ENCODE peak calls at places on chromosomes 3 and 15, in seven cellular contexts. T is A549, K is endothelial cell, F is choroid plexus epithelial cell, X is heart left ventricle, O is GM12865, U is GM10248. E is an unnamed sample.

GRCh38 chr15:81948751-81949150 is 97.1 kb downstream of the MEX3B start:
- DNase-seq in T (no peak), K (no peak), F (no peak), X (no peak), O (peak; percentile 56), U (no peak), E (no peak)

GRCh38 chr3:45642731-45643152 is 46.5 kb upstream of the SACM1L start:
- DNase-seq in T (no peak), K (no peak), F (peak; percentile 71), X (no peak), O (no peak), U (no peak), E (no peak)

GRCh38 chr15:35624881-35625280 is 78.9 kb upstream of the DPH6 start:
- DNase-seq in T (no peak), K (no peak), F (peak; percentile 97), X (no peak), O (no peak), U (no peak), E (no peak)

GRCh38 chr15:70497661-70498060 is 265.7 kb downstream of the UACA start:
- DNase-seq in T (no peak), K (no peak), F (no peak), X (no peak), O (no peak), U (no peak), E (no peak)

GRCh38 chr3:23876901-23877300 is 39.9 kb downstream of the NKIRAS1 start:
- DNase-seq in T (no peak), K (no peak), F (no peak), X (no peak), O (no peak), U (no peak), E (no peak)

GRCh38 chr3:32143849-32144757 is 37.7 kb downstream of the GPD1L start:
- DNase-seq in T (peak; percentile 62), K (peak; percentile 67), F (peak; percentile 96), X (peak; percentile 45), O (peak; percentile 72), U (peak; percentile 58), E (peak; percentile 76)

GRCh38 chr3:149473314-149473990 is 1.0 kb upstream of the TM4SF4 start:
- DNase-seq in T (peak; percentile 87), K (no peak), F (peak; percentile 82), X (no peak), O (no peak), U (no peak), E (peak; percentile 93)

GRCh38 chr3:29356062-29356461 is 75.2 kb downstream of the RBMS3 start:
- DNase-seq in T (no peak), K (no peak), F (no peak), X (no peak), O (no peak), U (no peak), E (no peak)

GRCh38 chr3:125107861-125108567 is 52.2 kb upstream of the HEG1 start:
- DNase-seq in T (no peak), K (no peak), F (peak; percentile 84), X (no peak), O (peak; percentile 88), U (peak; percentile 71), E (no peak)

GRCh38 chr15:86347245-86347644 is 267.6 kb downstream of the AGBL1 start:
- DNase-seq in T (no peak), K (no peak), F (no peak), X (no peak), O (no peak), U (no peak), E (no peak)

GRCh38 chr3:180036678-180037455 is at the start of gene PEX5L:
- DNase-seq in T (no peak), K (peak; percentile 92), F (peak; percentile 42), X (peak; percentile 27), O (peak; percentile 70), U (peak; percentile 73), E (no peak)

GRCh38 chr3:104279617-104280016 is 1087.1 kb upstream of the ALCAM start:
- DNase-seq in T (no peak), K (no peak), F (peak; percentile 79), X (no peak), O (no peak), U (no peak), E (no peak)

GRCh38 chr3:195256639-195257453 is 14.1 kb downstream of the XXYLT1 start:
- DNase-seq in T (no peak), K (no peak), F (no peak), X (no peak), O (no peak), U (peak; percentile 11), E (no peak)

GRCh38 chr3:38548154-38548931 is 52.2 kb downstream of the EXOG start:
- DNase-seq in T (no peak), K (no peak), F (no peak), X (no peak), O (no peak), U (no peak), E (peak; percentile 18)

GRCh38 chr3:155553800-155554199 is 191.1 kb downstream of the PLCH1 start:
- DNase-seq in T (no peak), K (no peak), F (no peak), X (no peak), O (peak; percentile 19), U (peak; percentile 11), E (peak; percentile 62)

GRCh38 chr3:49876567-49876966 is 6.9 kb upstream of the CAMKV start:
- DNase-seq in T (no peak), K (no peak), F (no peak), X (no peak), O (no peak), U (no peak), E (no peak)

GRCh38 chr15:101026686-101027272 is 107.6 kb downstream of the LRRK1 start:
- DNase-seq in T (no peak), K (no peak), F (no peak), X (no peak), O (no peak), U (no peak), E (no peak)

GRCh38 chr3:116474356-116475200 is 29.3 kb upstream of the LSAMP start:
- DNase-seq in T (no peak), K (no peak), F (no peak), X (no peak), O (no peak), U (no peak), E (no peak)

GRCh38 chr3:171044828-171045793 is 18.6 kb upstream of the SLC2A2 start:
- DNase-seq in T (peak; percentile 5), K (no peak), F (peak; percentile 97), X (no peak), O (no peak), U (no peak), E (peak; percentile 30)

GRCh38 chr3:160192310-160192709 is 32.9 kb upstream of the C3orf80 start:
- DNase-seq in T (no peak), K (no peak), F (no peak), X (no peak), O (no peak), U (no peak), E (no peak)

DNA sequence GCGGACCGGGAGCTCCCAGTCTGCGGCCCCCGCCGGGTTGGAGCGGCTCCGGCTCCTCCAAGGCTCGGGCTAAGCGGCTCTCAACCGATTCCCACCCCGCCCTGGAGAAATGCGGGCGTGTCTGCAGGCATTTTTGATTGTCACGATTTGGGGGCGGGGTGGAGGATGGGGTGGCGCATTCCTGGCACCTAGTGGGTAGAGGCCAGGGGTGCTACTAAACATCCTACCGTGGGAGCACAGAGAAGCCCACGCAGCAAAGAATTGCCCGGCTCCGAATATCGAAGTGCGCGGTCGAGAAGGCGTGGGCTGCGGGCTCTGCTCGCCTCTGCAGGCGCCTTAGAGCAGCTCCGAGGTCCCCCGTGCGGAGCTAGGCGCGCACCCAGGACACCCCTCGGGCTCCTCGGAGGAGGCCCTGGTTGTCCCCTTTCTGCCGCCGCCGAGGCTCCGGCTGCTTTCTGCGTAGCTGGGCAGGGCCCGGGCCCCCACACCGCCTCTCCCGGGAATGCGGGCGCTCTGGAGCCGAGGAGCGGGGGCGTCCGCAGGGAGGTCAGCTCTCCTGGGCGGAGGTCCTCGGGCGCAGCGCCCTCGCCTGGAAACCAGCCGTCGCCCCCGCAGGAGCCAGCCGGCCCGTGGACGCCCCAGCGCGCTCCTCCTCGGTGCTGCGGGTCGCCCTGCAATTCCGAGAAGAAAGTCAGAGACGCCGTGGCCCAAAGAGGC is 16.5 kb upstream of the LAMP3 start:
- DNase-seq in T (peak; percentile 36), K (peak; percentile 56), F (peak; percentile 47), X (peak; percentile 35), O (peak; percentile 32), U (peak; percentile 69), E (peak; percentile 75)
- TF ChIP-seq CTCF in T (peak; percentile 21), K (no peak), F (no peak), X (no peak), O (peak; percentile 17), U (peak; percentile 54), E (no peak)

DNA sequence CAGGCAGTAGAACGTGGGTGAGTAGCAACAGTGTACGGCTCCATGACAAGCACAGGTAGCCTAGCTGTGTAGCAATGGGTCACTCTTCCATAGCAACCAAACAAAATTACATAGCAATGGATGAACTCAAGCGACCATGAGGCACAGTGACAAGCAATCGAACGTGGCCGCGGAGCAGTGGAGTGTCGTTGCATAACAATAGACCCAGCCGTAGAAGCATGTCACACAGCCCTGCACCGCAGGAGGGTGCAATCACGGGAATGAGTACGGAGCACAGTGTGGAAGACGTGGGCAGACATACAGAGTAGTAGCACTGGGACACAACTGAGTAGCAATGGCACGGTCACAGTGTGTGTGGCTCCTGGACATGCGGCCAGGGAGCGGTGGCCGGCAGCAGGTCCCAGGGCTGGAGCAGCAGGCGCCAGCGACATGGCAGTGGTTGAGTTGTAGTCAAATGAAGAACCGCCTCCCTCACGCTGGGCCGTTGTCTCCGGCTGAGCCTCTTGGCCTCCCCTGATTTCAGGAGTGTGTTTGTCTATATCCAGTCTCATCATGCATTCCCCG is 64.0 kb downstream of the CCDC33 start:
- DNase-seq in T (no peak), K (no peak), F (no peak), X (no peak), O (no peak), U (no peak), E (no peak)
- TF ChIP-seq CTCF in T (no peak), K (no peak), F (no peak), X (no peak), O (no peak), U (no peak), E (no peak)

GRCh38 chr3:187974857-187975257 is 179.1 kb upstream of the LPP start:
- DNase-seq in T (no peak), K (no peak), F (no peak), X (no peak), O (no peak), U (no peak), E (no peak)
- TF ChIP-seq CTCF in T (no peak), K (no peak), F (peak; percentile 28), X (no peak), O (no peak), U (peak; percentile 1), E (no peak)

DNA sequence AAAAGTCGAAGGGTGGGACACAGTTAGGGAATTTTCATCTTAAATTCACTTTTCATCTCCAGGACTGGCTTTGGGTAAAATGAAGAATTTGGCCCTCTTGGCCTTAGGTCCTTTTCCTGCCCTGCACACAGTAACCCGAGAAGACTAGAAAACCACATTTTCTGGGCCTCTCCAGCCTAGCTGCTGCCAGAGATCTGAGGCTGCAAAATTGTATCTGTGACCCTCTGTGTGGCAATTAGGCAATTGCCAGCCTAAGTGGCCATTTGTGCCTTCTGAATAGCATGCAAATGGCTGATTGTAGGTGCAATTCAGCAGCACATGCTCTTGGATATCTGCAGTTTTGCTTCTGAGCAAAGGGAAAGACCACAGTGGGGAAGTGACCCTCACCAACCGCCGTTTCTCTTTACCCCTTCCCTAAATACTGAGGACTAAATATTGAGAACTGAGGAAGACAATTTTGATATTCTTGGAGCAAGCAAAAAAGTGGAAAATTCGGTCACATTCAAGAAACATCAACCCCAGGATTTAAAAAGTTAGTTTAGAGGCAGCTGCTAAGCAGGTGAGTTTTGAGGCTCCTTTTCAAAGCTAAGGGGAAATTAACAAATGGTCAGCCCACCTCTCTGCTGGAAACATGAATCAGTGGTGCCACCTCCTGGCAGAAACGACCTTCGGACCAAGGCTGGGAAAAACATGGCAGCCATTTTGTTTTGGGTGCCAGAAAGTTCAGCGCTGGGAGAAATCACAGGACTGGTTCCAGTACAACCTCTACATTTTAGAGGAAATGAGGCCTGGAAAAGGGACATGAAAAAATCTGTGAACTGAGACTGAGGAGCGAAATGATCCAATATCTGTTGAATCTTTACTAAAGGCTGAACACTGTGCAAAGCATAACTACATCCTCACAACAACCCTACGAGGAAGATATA is 56.6 kb upstream of the PRTG start:
- DNase-seq in T (peak; percentile 59), K (peak; percentile 83), F (peak; percentile 82), X (no peak), O (peak; percentile 62), U (peak; percentile 54), E (peak; percentile 82)
- TF ChIP-seq CTCF in T (peak; percentile 58), K (peak; percentile 71), F (peak; percentile 96), X (peak; percentile 51), O (peak; percentile 47), U (peak; percentile 60), E (peak; percentile 77)

E was measured in Calu3.